ENCODE peak calls at places on chromosomes 12 and 14, in four cellular contexts. R is HuH-7, M is caudate nucleus, Y is fibroblast of mammary gland. N is an unnamed sample.

GRCh38 chr12:6362383-6362782 is 13.0 kb downstream of the SCNN1A start:
- DNase-seq in R (no peak), Y (no peak), M (no peak), N (no peak)

GRCh38 chr12:31589896-31590729 is 823 bp downstream of the DENND5B start:
- DNase-seq in R (peak; percentile 79), M (peak; percentile 82), Y (peak; percentile 56), N (peak; percentile 91)

GRCh38 chr12:25384954-25385216 is 134.2 kb upstream of the KRAS start:
- DNase-seq in Y (no peak), M (no peak), R (no peak), N (no peak)

GRCh38 chr12:79655036-79655435 is 35.7 kb downstream of the PAWR start:
- DNase-seq in Y (no peak), M (no peak), R (no peak), N (no peak)

GRCh38 chr12:127257366-127257935 is 1009.5 kb upstream of the TMEM132C start:
- DNase-seq in R (no peak), M (no peak), Y (peak; percentile 85), N (no peak)

GRCh38 chr14:106459971-106460730 is 933.8 kb downstream of the TMEM121 start:
- DNase-seq in Y (no peak), M (no peak), R (peak; percentile 14), N (no peak)

GRCh38 chr14:56474419-56475022 is 105.1 kb upstream of the TMEM260 start:
- DNase-seq in M (no peak), Y (peak; percentile 48), R (peak; percentile 42), N (no peak)

GRCh38 chr12:100688451-100688864 is 106.1 kb upstream of the ANO4 start:
- DNase-seq in Y (peak; percentile 25), R (no peak), M (no peak), N (no peak)

GRCh38 chr12:88559772-88560171 is 20.5 kb downstream of the KITLG start:
- DNase-seq in R (no peak), Y (peak; percentile 18), M (no peak), N (no peak)

GRCh38 chr12:96883571-96883970 is 23.5 kb upstream of the NEDD1 start:
- DNase-seq in Y (peak; percentile 11), R (no peak), M (no peak), N (no peak)

GRCh38 chr14:37060496-37061260 is 111.7 kb downstream of the SLC25A21 start:
- DNase-seq in R (no peak), Y (no peak), M (no peak), N (no peak)

GRCh38 chr12:6905414-6906040 is 905 bp downstream of the LRRC23 start:
- DNase-seq in R (no peak), Y (no peak), M (no peak), N (no peak)

GRCh38 chr12:78871566-78871965 is 7.0 kb downstream of the SYT1 start:
- DNase-seq in M (no peak), R (no peak), Y (no peak), N (no peak)

GRCh38 chr12:93173178-93173957 is 204.4 kb upstream of the NUDT4 start:
- DNase-seq in Y (peak; percentile 97), M (no peak), R (no peak), N (no peak)

GRCh38 chr12:130041983-130042812 is 120.1 kb upstream of the FZD10 start:
- DNase-seq in M (peak; percentile 45), Y (no peak), R (no peak), N (peak; percentile 85)

GRCh38 chr14:62687818-62688217 is 357.4 kb downstream of the KCNH5 start:
- DNase-seq in M (no peak), R (no peak), Y (no peak), N (no peak)

GRCh38 chr14:70013269-70013873 is 134.2 kb downstream of the SMOC1 start:
- DNase-seq in M (no peak), R (peak; percentile 61), Y (peak; percentile 43), N (no peak)

GRCh38 chr14:69328765-69329164 is 68.8 kb downstream of the GALNT16 start:
- DNase-seq in R (no peak), Y (no peak), M (no peak), N (peak; percentile 6)

GRCh38 chr12:9798008-9798619 is 29.2 kb upstream of the KLRF1 start:
- DNase-seq in R (no peak), M (no peak), Y (peak; percentile 39), N (no peak)

GRCh38 chr12:49154221-49154620 is 23.0 kb upstream of the TUBA1B start:
- DNase-seq in Y (no peak), M (no peak), R (no peak), N (peak; percentile 22)

GRCh38 chr12:116920939-116921338 is 10.2 kb downstream of the FBXW8 start:
- DNase-seq in M (no peak), Y (no peak), R (no peak), N (no peak)

GRCh38 chr14:23186913-23187654 is 3.6 kb upstream of the SLC7A8 start:
- DNase-seq in Y (peak; percentile 83), M (no peak), R (peak; percentile 54), N (no peak)

GRCh38 chr14:64704145-64704742 is at the start of gene PLEKHG3:
- DNase-seq in R (peak; percentile 72), Y (peak; percentile 56), M (peak; percentile 77), N (peak; percentile 91)